ENCODE peak calls at places on chromosomes 12 and 14, in ten cellular contexts. S is lung, T is suprapubic skin, A is tibial artery, F is fibroblast of lung, Y is left ventricle myocardium inferior, J is tibial nerve, G is SK-N-SH, Z is adrenal gland, K is heart left ventricle. C is an unnamed sample. For H3K4me1, the result is how much of the 10 kb centered on the place peaks cover.

GRCh38 chr12:106138646-106139421 is at the start of gene NUAK1:
- DNase-seq in J (no peak), Z (peak), Y (peak), F (peak), T (peak), S (peak), A (peak), G (peak), K (peak), C (no peak)

GRCh38 chr12:24760606-24761378 is 188.1 kb downstream of the BCAT1 start:
- DNase-seq in K (no peak), F (no peak), G (no peak), J (no peak), Y (no peak), T (no peak), S (no peak), Z (no peak), A (no peak), C (no peak)

GRCh38 chr12:97912943-97913342 is 450.3 kb downstream of the RMST start:
- DNase-seq in T (peak), J (peak), K (no peak), S (no peak), A (peak), Z (no peak), G (no peak), Y (no peak), F (no peak), C (no peak)

GRCh38 chr14:76376001-76376404 is at the start of gene ESRRB:
- DNase-seq in J (no peak), G (peak), S (no peak), Y (no peak), K (no peak), F (peak), A (no peak), T (no peak), Z (no peak), C (no peak)

GRCh38 chr14:33406766-33407165 is 468.1 kb downstream of the NPAS3 start:
- DNase-seq in G (no peak), T (no peak), Z (no peak), Y (no peak), F (no peak), A (no peak), K (no peak), J (no peak), S (no peak), C (no peak)

GRCh38 chr12:116525418-116526001 is 33.7 kb upstream of the MAP1LC3B2 start:
- DNase-seq in T (peak), F (peak), K (no peak), Z (peak), S (peak), A (peak), Y (peak), G (no peak), J (peak), C (no peak)

GRCh38 chr12:52200086-52200782 is 8.4 kb upstream of the KRT80 start:
- DNase-seq in A (no peak), Y (peak), T (no peak), Z (no peak), F (no peak), J (no peak), S (no peak), K (peak), G (peak), C (no peak)

GRCh38 chr12:96205909-96206308 is 11.7 kb downstream of the ELK3 start:
- DNase-seq in Z (no peak), J (no peak), T (no peak), A (no peak), F (no peak), K (no peak), S (no peak), Y (no peak), G (no peak), C (no peak)

GRCh38 chr12:31752450-31752849 is 23.6 kb upstream of the AMN1 start:
- DNase-seq in J (no peak), T (no peak), Z (peak), G (peak), A (no peak), F (no peak), K (no peak), S (no peak), Y (no peak), C (no peak)

GRCh38 chr14:21066882-21067502 is 3.1 kb upstream of the ARHGEF40 start:
- DNase-seq in K (no peak), Z (no peak), Y (no peak), S (no peak), A (no peak), G (no peak), T (no peak), J (no peak), F (no peak), C (no peak)
- TF ChIP-seq CTCF in K (no peak), Z (no peak), Y (no peak), S (no peak), A (no peak), G (peak), T (no peak), J (no peak), F (peak), C (no peak)

DNA sequence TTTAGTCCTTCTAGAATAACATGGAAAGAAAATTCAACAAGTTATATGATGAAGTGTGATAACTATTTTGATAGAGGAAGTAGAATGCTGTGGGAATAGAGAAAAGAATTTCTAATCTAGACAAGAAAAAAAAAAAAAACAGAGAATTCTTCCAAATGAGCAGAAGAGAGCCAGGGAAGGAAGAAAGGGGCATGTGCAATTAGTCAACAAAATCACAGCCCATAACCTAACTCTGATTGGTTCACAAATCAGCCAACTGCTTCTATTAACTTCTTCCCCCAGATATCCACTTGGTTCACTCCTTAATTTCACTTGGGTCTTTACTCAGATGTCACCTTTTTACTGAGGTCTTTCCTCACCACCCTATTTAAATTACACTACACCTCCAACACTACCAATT is 69.5 kb downstream of the BTG1 start:
- DNase-seq in K (no peak), T (no peak), S (no peak), F (peak), A (no peak), Y (no peak), Z (no peak), G (no peak), J (no peak), C (no peak)
- H3K4me1 ChIP-seq in K (under half), T (under half), S (under half), F (under half), A (under half), Y (half or more), Z (under half), G (under half), J (under half), C (half or more)

GRCh38 chr12:89706551-89707348 is 1.9 kb downstream of the ATP2B1 start:
- DNase-seq in A (no peak), K (no peak), F (peak), T (peak), Y (no peak), G (peak), J (peak), S (no peak), Z (peak), C (no peak)
- TF ChIP-seq CTCF in A (no peak), K (no peak), F (no peak), T (no peak), Y (no peak), G (peak), J (no peak), S (no peak), Z (no peak), C (no peak)

GRCh38 chr12:8987589-8988205 is 1.6 kb upstream of the KLRG1 start:
- DNase-seq in F (no peak), Z (no peak), Y (no peak), K (no peak), S (no peak), G (no peak), A (no peak), J (no peak), T (no peak), C (no peak)
- H3K4me1 ChIP-seq in F (under half), Z (under half), Y (under half), K (under half), S (under half), G (under half), A (under half), J (under half), T (under half), C (under half)

GRCh38 chr12:76080729-76081415 is 3.6 kb downstream of the NAP1L1 start:
- DNase-seq in T (no peak), Z (no peak), F (peak), J (no peak), Y (no peak), S (no peak), G (peak), A (no peak), K (no peak), C (no peak)
- TF ChIP-seq CTCF in T (no peak), Z (no peak), F (peak), J (no peak), Y (no peak), S (no peak), G (peak), A (no peak), K (no peak), C (no peak)

GRCh38 chr14:103894034-103894722 is 34.1 kb upstream of the TDRD9 start:
- DNase-seq in G (peak), K (no peak), T (no peak), J (no peak), A (no peak), F (no peak), S (no peak), Z (no peak), Y (no peak), C (no peak)
- H3K4me1 ChIP-seq in G (under half), K (under half), T (under half), J (under half), A (under half), F (under half), S (under half), Z (under half), Y (under half), C (under half)

GRCh38 chr14:51652168-51653095 is 722 bp downstream of the FRMD6 start:
- DNase-seq in Y (peak), A (peak), K (peak), G (peak), S (peak), J (peak), T (peak), F (peak), Z (no peak), C (no peak)
- TF ChIP-seq CTCF in Y (peak), A (peak), K (no peak), G (no peak), S (no peak), J (no peak), T (no peak), F (no peak), Z (no peak), C (no peak)

DNA sequence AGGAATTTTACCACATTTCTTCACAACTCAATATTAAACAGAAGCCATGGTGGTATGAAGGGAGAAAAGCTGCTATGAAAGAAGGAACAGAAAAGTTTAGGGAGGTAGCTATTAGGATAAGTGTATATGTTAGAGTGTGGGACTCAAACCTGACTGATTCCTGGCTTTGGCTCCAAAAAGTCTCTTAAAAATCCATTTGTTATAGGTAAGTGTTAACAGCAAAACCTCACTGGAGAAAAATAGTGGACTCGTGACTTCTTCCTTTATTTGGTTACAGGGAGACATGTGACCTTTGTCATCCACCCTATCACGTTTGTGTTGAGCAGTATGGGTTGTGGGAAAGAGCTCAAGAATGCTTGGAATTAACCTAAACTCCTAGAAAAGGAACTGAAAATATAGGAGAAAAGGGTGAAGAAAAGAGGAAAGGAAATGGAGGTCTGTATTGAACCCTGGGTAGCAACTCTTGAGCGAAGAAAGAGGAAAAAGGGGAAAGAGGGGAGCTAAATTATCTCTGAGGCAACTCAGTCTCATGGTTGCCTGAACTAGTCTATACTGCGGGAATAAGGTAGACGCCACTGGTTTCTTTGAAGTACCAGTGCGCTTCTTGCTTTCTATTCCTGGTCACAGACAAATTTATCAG is 3.6 kb upstream of the EID3 start:
- DNase-seq in S (no peak), Z (no peak), K (no peak), A (no peak), F (peak), T (no peak), Y (no peak), J (no peak), G (no peak), C (no peak)
- H3K4me1 ChIP-seq in S (under half), Z (under half), K (under half), A (half or more), F (under half), T (half or more), Y (half or more), J (under half), G (under half), C (half or more)

GRCh38 chr12:11651377-11651776 is 1.9 kb downstream of the ETV6 start:
- DNase-seq in K (no peak), Y (no peak), S (no peak), A (no peak), T (no peak), Z (no peak), G (no peak), F (no peak), J (no peak), C (no peak)

GRCh38 chr12:11650279-11650696 is 814 bp downstream of the ETV6 start:
- DNase-seq in F (no peak), G (peak), Z (peak), S (no peak), Y (peak), A (no peak), T (no peak), J (no peak), K (no peak), C (no peak)

GRCh38 chr12:11650697-11651281 is 1.3 kb downstream of the ETV6 start:
- DNase-seq in S (no peak), F (peak), Y (no peak), J (no peak), G (peak), T (no peak), K (no peak), Z (peak), A (no peak), C (no peak)

GRCh38 chr12:11648514-11649412 is 711 bp upstream of the ETV6 start:
- DNase-seq in F (peak), J (peak), A (peak), K (peak), S (peak), Z (peak), Y (peak), G (peak), T (peak), C (peak)

DNA sequence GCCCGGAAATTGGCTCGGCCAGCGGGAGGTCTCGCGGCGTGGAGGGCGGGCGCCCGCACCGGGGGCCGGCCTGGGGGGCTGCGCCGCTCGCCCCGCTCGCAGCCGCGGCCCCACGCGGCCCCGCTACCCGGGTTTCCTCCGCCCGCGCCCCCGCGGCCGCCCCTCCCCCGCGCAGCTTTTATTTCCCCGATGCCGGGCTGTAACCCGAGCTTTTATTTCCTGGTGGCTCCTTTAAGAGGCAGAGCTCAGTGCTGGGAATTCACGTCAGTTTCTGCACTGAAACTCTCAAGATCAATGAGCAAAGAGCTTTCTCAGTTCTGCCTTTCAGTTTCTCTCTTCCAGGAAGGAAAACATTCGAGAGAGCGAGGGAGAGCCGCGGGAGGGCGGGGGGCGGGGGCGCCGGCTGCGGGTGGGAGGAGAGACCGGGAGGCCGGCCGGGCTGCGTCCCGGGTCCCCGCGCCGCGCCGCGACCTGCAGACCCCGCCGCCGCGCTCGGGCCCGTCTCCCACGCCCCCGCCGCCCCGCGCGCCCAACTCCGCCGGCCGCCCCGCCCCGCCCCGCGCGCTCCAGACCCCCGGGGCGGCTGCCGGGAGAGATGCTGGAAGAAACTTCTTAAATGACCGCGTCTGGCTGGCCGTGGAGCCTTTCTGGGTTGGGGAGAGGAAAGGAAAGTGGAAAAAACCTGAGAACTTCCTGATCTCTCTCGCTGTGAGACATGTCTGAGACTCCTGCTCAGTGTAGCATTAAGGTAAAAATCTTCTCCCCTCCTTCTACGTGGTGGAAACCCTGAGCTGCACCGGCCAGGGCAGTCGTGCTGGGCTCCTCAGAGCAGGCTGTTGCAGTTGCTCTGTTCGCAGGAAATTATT is at the start of gene ETV6:
- DNase-seq in T (peak), G (peak), Y (peak), J (peak), S (peak), K (peak), Z (peak), F (peak), A (peak), C (peak)
- TF ChIP-seq CTCF in T (no peak), G (no peak), Y (no peak), J (no peak), S (no peak), K (no peak), Z (no peak), F (no peak), A (no peak), C (no peak)

C was measured in esophagus muscularis mucosa.